ENCODE peak calls at places on chromosome 5, in five cellular contexts. One of them, this sample, is unnamed.

GRCh38 chr5:40278881-40279280 is 400.8 kb upstream of the PTGER4 start:
- DNase-seq in stomach: no peak
- DNase-seq in transverse colon: no peak
- DNase-seq in HepG2: no peak
- DNase-seq in HCT116: no peak
- DNase-seq in this sample: no peak

GRCh38 chr5:140764177-140765020 is 21.5 kb upstream of the PCDHA1 start:
- DNase-seq in stomach: no peak
- DNase-seq in transverse colon: no peak
- DNase-seq in HepG2: no peak
- DNase-seq in HCT116: no peak
- DNase-seq in this sample: no peak

GRCh38 chr5:124318661-124319060 is 427.8 kb downstream of the ZNF608 start:
- DNase-seq in stomach: no peak
- DNase-seq in transverse colon: no peak
- DNase-seq in HepG2: no peak
- DNase-seq in HCT116: no peak
- DNase-seq in this sample: no peak

GRCh38 chr5:73701566-73701965 is 75.6 kb downstream of the ARHGEF28 start:
- DNase-seq in stomach: no peak
- DNase-seq in transverse colon: no peak
- DNase-seq in HepG2: no peak
- DNase-seq in HCT116: no peak
- DNase-seq in this sample: no peak

GRCh38 chr5:159208508-159209437 is 580 bp downstream of the RNF145 start:
- DNase-seq in stomach: peak; percentile 27
- DNase-seq in transverse colon: peak; percentile 47
- DNase-seq in HepG2: peak; percentile 9
- DNase-seq in HCT116: no peak
- DNase-seq in this sample: peak; percentile 29

GRCh38 chr5:66981705-66982387 is 214.8 kb downstream of the CD180 start:
- DNase-seq in stomach: no peak
- DNase-seq in transverse colon: no peak
- DNase-seq in HepG2: no peak
- DNase-seq in HCT116: no peak
- DNase-seq in this sample: no peak

GRCh38 chr5:179791881-179792611 is 1.7 kb upstream of the LTC4S start:
- DNase-seq in stomach: no peak
- DNase-seq in transverse colon: no peak
- DNase-seq in HepG2: no peak
- DNase-seq in HCT116: no peak
- DNase-seq in this sample: peak; percentile 68

GRCh38 chr5:150583541-150584225 is 56.8 kb upstream of the SYNPO start:
- DNase-seq in stomach: no peak
- DNase-seq in transverse colon: no peak
- DNase-seq in HepG2: no peak
- DNase-seq in HCT116: no peak
- DNase-seq in this sample: no peak

GRCh38 chr5:12614608-12615007 is 710.4 kb upstream of the CTNND2 start:
- DNase-seq in stomach: no peak
- DNase-seq in transverse colon: no peak
- DNase-seq in HepG2: no peak
- DNase-seq in HCT116: no peak
- DNase-seq in this sample: no peak

GRCh38 chr5:148425808-148426207 is 42.0 kb downstream of the FBXO38 start:
- DNase-seq in stomach: no peak
- DNase-seq in transverse colon: no peak
- DNase-seq in HepG2: no peak
- DNase-seq in HCT116: no peak
- DNase-seq in this sample: no peak

GRCh38 chr5:148421661-148422060 is 37.9 kb downstream of the FBXO38 start:
- DNase-seq in stomach: no peak
- DNase-seq in transverse colon: no peak
- DNase-seq in HepG2: no peak
- DNase-seq in HCT116: no peak
- DNase-seq in this sample: no peak

GRCh38 chr5:148428825-148429224 is 45.1 kb downstream of the FBXO38 start:
- DNase-seq in stomach: no peak
- DNase-seq in transverse colon: no peak
- DNase-seq in HepG2: no peak
- DNase-seq in HCT116: no peak
- DNase-seq in this sample: no peak

GRCh38 chr5:148427370-148428042 is 43.7 kb downstream of the FBXO38 start:
- DNase-seq in stomach: no peak
- DNase-seq in transverse colon: no peak
- DNase-seq in HepG2: no peak
- DNase-seq in HCT116: no peak
- DNase-seq in this sample: no peak

DNA sequence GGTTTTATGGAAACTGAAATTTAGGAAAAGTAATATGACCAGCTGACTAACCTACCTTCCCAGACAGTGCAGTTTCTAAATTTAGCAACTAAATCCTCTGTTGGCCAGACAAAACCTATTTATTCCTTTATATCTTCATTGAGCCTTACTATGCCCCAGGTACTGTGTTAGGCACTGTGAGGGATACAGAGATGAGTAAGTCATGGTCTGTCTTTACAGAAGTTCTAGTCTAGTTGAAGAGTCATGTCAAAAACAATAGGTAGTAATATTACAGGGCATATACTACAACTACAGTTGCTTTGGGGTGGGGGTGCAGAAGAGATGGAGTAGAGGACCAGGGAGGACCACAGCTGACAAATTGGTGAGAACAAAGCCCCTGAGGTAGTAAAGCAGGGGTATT is 42.8 kb downstream of the FBXO38 start:
- DNase-seq in stomach: no peak
- DNase-seq in transverse colon: no peak
- DNase-seq in HepG2: no peak
- DNase-seq in HCT116: no peak
- DNase-seq in this sample: no peak
- TF ChIP-seq POLR2A in stomach: no peak
- TF ChIP-seq POLR2A in transverse colon: no peak
- TF ChIP-seq POLR2A in HepG2: no peak
- TF ChIP-seq POLR2A in HCT116: no peak
- TF ChIP-seq POLR2A in this sample: no peak

GRCh38 chr5:26847041-26847736 is 191.2 kb downstream of the CDH9 start:
- DNase-seq in stomach: peak; percentile 71
- DNase-seq in transverse colon: no peak
- DNase-seq in HepG2: peak; percentile 31
- DNase-seq in HCT116: no peak
- DNase-seq in this sample: peak; percentile 19
- TF ChIP-seq POLR2AphosphoS5 in stomach: no peak
- TF ChIP-seq POLR2AphosphoS5 in transverse colon: no peak
- TF ChIP-seq POLR2AphosphoS5 in HepG2: no peak
- TF ChIP-seq POLR2AphosphoS5 in HCT116: no peak
- TF ChIP-seq POLR2AphosphoS5 in this sample: no peak

GRCh38 chr5:133888625-133888991 is 79.8 kb downstream of the C5orf15 start:
- DNase-seq in stomach: no peak
- DNase-seq in transverse colon: no peak
- DNase-seq in HepG2: no peak
- DNase-seq in HCT116: no peak
- DNase-seq in this sample: no peak
- H3K4me1 ChIP-seq in stomach: peaks cover 8% of the 10 kb centered on the region
- H3K4me1 ChIP-seq in transverse colon: no peaks in the 10 kb centered on the region
- H3K4me1 ChIP-seq in HepG2: no peaks in the 10 kb centered on the region
- H3K4me1 ChIP-seq in HCT116: no peaks in the 10 kb centered on the region
- H3K4me1 ChIP-seq in this sample: no peaks in the 10 kb centered on the region

GRCh38 chr5:157180374-157181264 is at the start of gene ITK:
- DNase-seq in stomach: no peak
- DNase-seq in transverse colon: peak; percentile 26
- DNase-seq in HepG2: no peak
- DNase-seq in HCT116: no peak
- DNase-seq in this sample: no peak
- TF ChIP-seq POLR2A in stomach: no peak
- TF ChIP-seq POLR2A in transverse colon: peak; percentile 32
- TF ChIP-seq POLR2A in HepG2: no peak
- TF ChIP-seq POLR2A in HCT116: no peak
- TF ChIP-seq POLR2A in this sample: no peak

DNA sequence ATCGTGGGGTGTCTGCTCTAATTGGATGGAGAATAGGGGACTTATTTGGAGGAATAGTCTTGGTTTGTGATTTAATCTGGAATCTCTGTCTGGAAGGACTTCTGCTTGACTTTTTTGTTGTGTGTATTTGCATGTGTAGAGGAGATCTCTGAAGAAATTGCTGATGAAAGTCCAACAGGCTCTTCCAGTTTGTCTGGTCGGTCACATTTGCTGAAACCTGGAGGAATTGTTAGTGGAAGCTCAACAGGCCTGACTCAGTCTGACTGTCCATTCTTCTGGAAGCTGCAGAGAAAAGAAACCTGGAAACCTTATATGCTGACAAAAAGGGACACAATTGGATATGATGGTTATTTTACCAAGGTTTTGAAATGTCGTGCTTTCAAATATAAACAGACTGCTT is 33.4 kb upstream of the TENT2 start:
- DNase-seq in stomach: no peak
- DNase-seq in transverse colon: no peak
- DNase-seq in HepG2: no peak
- DNase-seq in HCT116: no peak
- DNase-seq in this sample: no peak
- TF ChIP-seq POLR2AphosphoS5 in stomach: no peak
- TF ChIP-seq POLR2AphosphoS5 in transverse colon: no peak
- TF ChIP-seq POLR2AphosphoS5 in HepG2: no peak
- TF ChIP-seq POLR2AphosphoS5 in HCT116: no peak
- TF ChIP-seq POLR2AphosphoS5 in this sample: no peak

GRCh38 chr5:1185652-1186350 is 15.6 kb upstream of the SLC6A19 start:
- DNase-seq in stomach: peak; percentile 65
- DNase-seq in transverse colon: peak; percentile 27
- DNase-seq in HepG2: peak; percentile 84
- DNase-seq in HCT116: no peak
- DNase-seq in this sample: no peak

GRCh38 chr5:1188464-1188863 is 12.9 kb upstream of the SLC6A19 start:
- DNase-seq in stomach: no peak
- DNase-seq in transverse colon: no peak
- DNase-seq in HepG2: no peak
- DNase-seq in HCT116: no peak
- DNase-seq in this sample: no peak

GRCh38 chr5:1186351-1187233 is 14.8 kb upstream of the SLC6A19 start:
- DNase-seq in stomach: no peak
- DNase-seq in transverse colon: no peak
- DNase-seq in HepG2: peak; percentile 75
- DNase-seq in HCT116: no peak
- DNase-seq in this sample: no peak

GRCh38 chr5:1187950-1188334 is 13.5 kb upstream of the SLC6A19 start:
- DNase-seq in stomach: no peak
- DNase-seq in transverse colon: no peak
- DNase-seq in HepG2: no peak
- DNase-seq in HCT116: no peak
- DNase-seq in this sample: no peak

DNA sequence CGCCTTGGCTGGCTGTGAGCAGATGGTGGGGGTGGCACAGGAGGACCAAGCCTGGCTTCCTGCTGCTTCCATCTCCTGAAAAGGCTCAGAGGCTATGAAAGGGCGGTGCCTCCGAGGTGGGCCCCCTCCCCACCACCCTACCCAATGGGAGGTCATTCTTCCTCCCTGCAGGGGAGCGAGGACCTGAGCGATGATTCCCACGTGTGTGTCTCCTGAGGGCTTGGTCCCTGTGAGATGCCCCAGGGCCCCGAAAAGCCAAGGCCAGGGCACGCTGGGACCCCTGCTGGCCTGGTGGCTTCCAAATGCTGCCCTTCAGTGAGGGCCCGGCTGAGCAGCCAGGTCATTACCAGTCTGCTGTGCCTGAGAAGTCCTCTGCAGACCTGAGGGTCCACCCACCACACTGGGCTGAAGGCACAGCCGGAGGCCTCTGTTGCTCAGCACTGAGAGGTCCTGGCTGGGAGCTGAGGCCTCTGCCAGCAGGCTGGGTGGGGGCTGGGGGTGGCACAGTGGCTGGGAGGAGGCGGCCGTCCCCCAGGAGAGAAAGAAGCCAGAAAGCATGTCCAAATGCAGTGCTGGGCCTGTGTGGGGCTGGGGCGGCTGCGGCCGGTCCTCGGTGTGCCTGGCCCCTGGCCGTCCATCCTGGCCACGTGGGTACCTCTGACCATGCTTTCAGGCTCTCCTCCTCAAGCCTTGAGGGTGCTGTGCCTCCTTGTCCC is 14.0 kb upstream of the SLC6A19 start:
- DNase-seq in stomach: no peak
- DNase-seq in transverse colon: no peak
- DNase-seq in HepG2: no peak
- DNase-seq in HCT116: no peak
- DNase-seq in this sample: peak; percentile 65
- H3K4me1 ChIP-seq in stomach: peaks cover 19% of the 10 kb centered on the region
- H3K4me1 ChIP-seq in transverse colon: peaks cover 21% of the 10 kb centered on the region
- H3K4me1 ChIP-seq in HepG2: peaks cover 76% of the 10 kb centered on the region
- H3K4me1 ChIP-seq in HCT116: no peaks in the 10 kb centered on the region
- H3K4me1 ChIP-seq in this sample: peaks cover 6% of the 10 kb centered on the region